ENCODE peak calls at places on chromosomes 5 and 9, in ten cellular contexts. C is foreskin fibroblast, H is esophagus squamous epithelium, V is pancreas, N is fibroblast of the aortic adventitia, I is gastrocnemius medialis, F is right lobe of liver, S is MM.1S, D is A549, J is MG63. T is an unnamed sample.

GRCh38 chr9:124078641-124079040 is 67.1 kb downstream of the LHX2 start:
- DNase-seq in S (no peak), I (no peak), J (peak; percentile 78), F (no peak), N (peak; percentile 16), D (peak; percentile 44), C (peak; percentile 49), V (no peak), H (no peak), T (no peak)

GRCh38 chr5:159581502-159582249 is 251.4 kb upstream of the IL12B start:
- DNase-seq in N (peak; percentile 76), F (no peak), D (peak; percentile 97), V (peak; percentile 28), H (no peak), I (no peak), S (no peak), J (peak; percentile 91), C (peak; percentile 66), T (no peak)

GRCh38 chr9:7892975-7893374 is 93.4 kb upstream of the DMAC1 start:
- DNase-seq in I (no peak), J (no peak), H (no peak), C (no peak), N (peak; percentile 49), S (no peak), F (no peak), D (no peak), V (no peak), T (no peak)

GRCh38 chr5:43038523-43038989 is 1.6 kb downstream of the ANXA2R start:
- DNase-seq in N (no peak), H (no peak), C (no peak), F (no peak), V (no peak), D (no peak), S (peak; percentile 79), J (no peak), I (no peak), T (no peak)

GRCh38 chr9:115104908-115105307 is 13.0 kb downstream of the TNC start:
- DNase-seq in D (no peak), H (no peak), N (peak; percentile 30), J (no peak), S (no peak), F (no peak), V (no peak), C (no peak), I (no peak), T (no peak)

GRCh38 chr9:134662143-134662876 is 20.7 kb downstream of the COL5A1 start:
- DNase-seq in J (peak; percentile 93), C (peak; percentile 94), N (peak; percentile 98), I (no peak), V (no peak), S (no peak), F (no peak), D (no peak), H (no peak), T (no peak)

GRCh38 chr5:50675385-50675784 is 8.9 kb downstream of the PARP8 start:
- DNase-seq in H (no peak), N (no peak), I (no peak), S (no peak), D (no peak), J (no peak), F (no peak), V (no peak), C (no peak), T (no peak)

GRCh38 chr5:123086376-123087055 is 2.5 kb upstream of the PRDM6 start:
- DNase-seq in F (no peak), C (no peak), J (no peak), I (no peak), N (no peak), H (no peak), S (no peak), V (no peak), D (no peak), T (no peak)

DNA sequence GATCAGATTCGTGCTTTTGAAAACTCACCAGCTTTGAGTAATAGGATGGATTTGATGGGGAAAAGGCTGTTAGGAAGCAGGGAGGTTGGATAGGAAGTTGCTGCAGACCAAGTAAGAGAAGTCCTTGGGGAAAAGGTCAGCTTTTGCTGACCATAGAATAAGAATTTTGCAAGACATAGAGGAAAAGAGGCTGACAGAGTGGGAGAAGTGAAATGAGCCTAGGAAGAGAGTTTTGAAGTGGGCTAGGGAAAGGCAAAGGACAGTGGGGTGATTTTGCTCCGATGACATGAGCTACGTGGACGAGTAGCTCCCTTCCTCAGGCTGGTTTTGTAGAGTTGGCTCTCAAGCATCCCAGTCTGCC is 31.5 kb downstream of the RHOBTB3 start:
- DNase-seq in J (no peak), C (no peak), H (no peak), F (no peak), D (no peak), N (no peak), I (no peak), S (no peak), V (no peak), T (no peak)
- H3K4me3 ChIP-seq in J (no peak overlapping the region), C (no peak overlapping the region), H (no peak overlapping the region), F (no peak overlapping the region), D (no peak overlapping the region), N (no peak overlapping the region), I (no peak overlapping the region), S (no peak overlapping the region), V (no peak overlapping the region), T (no peak overlapping the region)

GRCh38 chr9:16099901-16100300 is 547.1 kb downstream of the CCDC171 start:
- DNase-seq in F (no peak), N (no peak), J (no peak), V (no peak), S (no peak), H (no peak), D (no peak), C (no peak), I (no peak), T (no peak)

GRCh38 chr9:16105576-16105975 is 552.7 kb downstream of the CCDC171 start:
- DNase-seq in V (no peak), N (peak; percentile 86), H (no peak), I (no peak), C (no peak), D (no peak), J (peak; percentile 99), S (no peak), F (no peak), T (no peak)

GRCh38 chr9:16103613-16104012 is 550.8 kb downstream of the CCDC171 start:
- DNase-seq in V (no peak), F (no peak), D (no peak), N (no peak), H (no peak), J (no peak), I (no peak), S (no peak), C (no peak), T (no peak)

GRCh38 chr9:16102154-16102553 is 549.3 kb downstream of the CCDC171 start:
- DNase-seq in V (no peak), F (no peak), C (no peak), D (no peak), J (no peak), H (no peak), I (no peak), N (no peak), S (no peak), T (no peak)

DNA sequence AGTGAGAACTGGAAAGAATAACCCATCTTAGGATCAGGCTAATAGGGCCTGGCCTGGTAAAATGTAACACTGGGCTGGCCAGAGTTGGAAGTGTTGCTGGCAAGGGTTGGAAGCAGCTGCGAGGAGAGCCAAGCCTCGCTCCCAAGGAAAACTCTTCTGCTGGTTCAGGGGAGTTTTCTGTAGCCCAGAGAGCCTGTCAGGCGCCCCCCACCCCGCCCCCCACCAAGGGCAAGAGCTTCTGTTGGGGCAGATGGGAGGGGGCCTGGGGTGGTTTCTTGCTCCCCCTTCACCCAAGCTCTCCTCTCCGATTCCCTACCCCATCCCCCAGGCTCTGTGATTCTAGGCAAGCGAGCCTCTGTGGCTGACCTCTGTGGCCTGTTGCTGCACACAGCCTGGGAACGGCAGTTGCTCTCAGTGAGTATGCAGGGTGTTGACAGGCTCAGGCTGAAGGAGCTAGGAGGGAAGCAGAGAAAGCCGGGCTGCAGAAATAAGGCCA is 547.8 kb downstream of the CCDC171 start:
- DNase-seq in S (no peak), F (no peak), V (peak; percentile 29), J (no peak), N (peak; percentile 59), H (no peak), D (no peak), I (peak; percentile 15), C (peak; percentile 61), T (no peak)
- H3K4me3 ChIP-seq in S (no peak overlapping the region), F (no peak overlapping the region), V (no peak overlapping the region), J (no peak overlapping the region), N (no peak overlapping the region), H (no peak overlapping the region), D (no peak overlapping the region), I (no peak overlapping the region), C (no peak overlapping the region), T (no peak overlapping the region)

GRCh38 chr5:164012376-164012775 is 507.0 kb downstream of the MAT2B start:
- DNase-seq in D (no peak), J (no peak), S (no peak), F (no peak), C (no peak), V (no peak), N (peak; percentile 18), I (no peak), H (no peak), T (no peak)

GRCh38 chr5:164009628-164010027 is 504.2 kb downstream of the MAT2B start:
- DNase-seq in D (no peak), C (no peak), J (no peak), H (no peak), V (no peak), N (no peak), S (no peak), F (no peak), I (no peak), T (no peak)

GRCh38 chr5:164010900-164011299 is 505.5 kb downstream of the MAT2B start:
- DNase-seq in S (no peak), D (no peak), C (no peak), J (no peak), N (no peak), F (no peak), I (no peak), V (no peak), H (no peak), T (no peak)

GRCh38 chr5:164013077-164013670 is 507.8 kb downstream of the MAT2B start:
- DNase-seq in N (peak; percentile 95), J (peak; percentile 41), D (peak; percentile 75), V (peak; percentile 43), F (no peak), I (no peak), H (no peak), C (peak; percentile 9), S (peak; percentile 76), T (peak; percentile 51)
- H3K4me3 ChIP-seq in N (no peak overlapping the region), J (no peak overlapping the region), D (no peak overlapping the region), V (no peak overlapping the region), F (no peak overlapping the region), I (no peak overlapping the region), H (no peak overlapping the region), C (no peak overlapping the region), S (no peak overlapping the region), T (no peak overlapping the region)

DNA sequence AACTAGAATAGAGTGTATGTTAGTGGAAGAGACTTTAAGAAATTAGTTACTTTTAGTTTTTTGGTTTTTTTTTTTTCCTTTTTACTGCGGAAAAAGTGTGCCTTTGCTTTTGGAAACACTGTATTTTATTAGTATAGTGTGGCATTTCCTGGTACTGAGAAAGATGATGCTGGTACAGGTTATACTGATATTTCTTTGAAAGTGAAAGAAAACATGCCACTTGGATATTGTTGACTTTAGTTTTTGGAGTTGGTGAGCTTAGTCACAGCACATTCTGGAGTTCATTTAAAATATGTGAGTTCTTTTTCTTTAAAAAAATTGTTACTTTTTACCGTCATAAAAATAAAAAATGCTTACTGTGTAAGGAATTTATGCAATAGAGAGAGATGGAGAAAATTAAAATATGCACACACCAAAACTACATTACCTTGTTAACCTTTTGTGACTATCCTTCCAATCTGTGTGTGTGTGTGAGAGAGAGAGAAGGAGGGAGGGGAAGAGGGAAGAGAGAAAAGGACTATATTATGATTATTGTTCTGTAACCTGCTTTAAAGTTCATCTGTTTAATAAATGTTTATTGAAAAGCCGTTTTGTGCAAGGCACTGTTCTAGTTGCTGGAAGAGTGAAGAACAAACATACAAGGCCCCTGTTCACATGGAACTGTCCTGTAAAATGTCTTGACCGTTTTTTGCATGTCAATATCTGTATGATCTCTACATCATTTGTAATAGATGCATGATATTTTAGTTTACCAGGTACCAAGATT is 1.9 kb downstream of the UGCG start:
- DNase-seq in D (no peak), I (no peak), F (no peak), H (no peak), N (peak; percentile 56), J (no peak), C (no peak), S (peak; percentile 12), V (no peak), T (no peak)
- H3K4me3 ChIP-seq in D (peak overlapping the region; percentile 92), I (peak overlapping the region; percentile 89), F (peak overlapping the region; percentile 75), H (peak overlapping the region; percentile 96), N (peak overlapping the region; percentile 92), J (peak overlapping the region; percentile 86), C (peak overlapping the region; percentile 67), S (peak overlapping the region; percentile 96), V (peak overlapping the region; percentile 77), T (peak overlapping the region; percentile 96)